ENCODE peak calls at places on chromosomes 13 and 19, in four cellular contexts. B, L, X and G are unnamed samples.
A peak's percentile ranks its signal among the peaks of the same experiment; 100 is the strongest.

GRCh38 chr13:59398127-59398526 is 765.6 kb downstream of the DIAPH3 start:
- DNase-seq in B (no peak), L (no peak), X (no peak), G (no peak)

GRCh38 chr13:99289265-99289664 is 17.9 kb downstream of the GPR183 start:
- DNase-seq in B (no peak), L (no peak), X (no peak), G (no peak)

GRCh38 chr13:75418997-75419396 is 63.0 kb downstream of the TBC1D4 start:
- DNase-seq in B (no peak), L (peak; percentile 20), X (no peak), G (no peak)

GRCh38 chr13:113082198-113083021 is 23.2 kb upstream of the F7 start:
- DNase-seq in B (no peak), L (no peak), X (no peak), G (no peak)

GRCh38 chr19:40219721-40220276 is 1.6 kb upstream of the TTC9B start:
- DNase-seq in B (peak; percentile 67), L (peak; percentile 45), X (no peak), G (no peak)

GRCh38 chr19:7729831-7730285 is 2.1 kb downstream of the CLEC4G start:
- DNase-seq in B (no peak), L (no peak), X (no peak), G (no peak)

GRCh38 chr13:101474419-101474957 is 22.0 kb downstream of the ITGBL1 start:
- DNase-seq in B (peak; percentile 13), L (no peak), X (no peak), G (no peak)

GRCh38 chr13:26024558-26024957 is 27.3 kb downstream of the SHISA2 start:
- DNase-seq in B (no peak), L (no peak), X (no peak), G (no peak)